ENCODE peak calls at places on chromosome 15, in seven cellular contexts. One of them, this sample, is unnamed.

GRCh38 chr15:99476413-99477222 is 89.2 kb upstream of the MEF2A start:
- DNase-seq in A549: peak
- DNase-seq in WTC11: no peak
- DNase-seq in body of pancreas: peak
- DNase-seq in fibroblast of lung: peak
- DNase-seq in GM13976: peak
- DNase-seq in Peyer's patch: peak
- DNase-seq in this sample: peak

GRCh38 chr15:77568014-77568959 is 64.4 kb downstream of the LINGO1 start:
- DNase-seq in GM13976: no peak
- DNase-seq in fibroblast of lung: no peak
- DNase-seq in body of pancreas: no peak
- DNase-seq in A549: no peak
- DNase-seq in Peyer's patch: no peak
- DNase-seq in WTC11: no peak
- DNase-seq in this sample: no peak

GRCh38 chr15:27796405-27797085 is 302.6 kb downstream of the OCA2 start:
- DNase-seq in Peyer's patch: no peak
- DNase-seq in body of pancreas: no peak
- DNase-seq in WTC11: no peak
- DNase-seq in GM13976: no peak
- DNase-seq in fibroblast of lung: no peak
- DNase-seq in A549: no peak
- DNase-seq in this sample: no peak

GRCh38 chr15:74620636-74621545 is 5.3 kb downstream of the CLK3 start:
- DNase-seq in WTC11: peak
- DNase-seq in Peyer's patch: peak
- DNase-seq in A549: peak
- DNase-seq in body of pancreas: peak
- DNase-seq in fibroblast of lung: peak
- DNase-seq in GM13976: peak
- DNase-seq in this sample: peak

GRCh38 chr15:61503383-61503969 is 274.4 kb upstream of the RORA start:
- DNase-seq in Peyer's patch: no peak
- DNase-seq in WTC11: no peak
- DNase-seq in GM13976: no peak
- DNase-seq in fibroblast of lung: no peak
- DNase-seq in A549: no peak
- DNase-seq in body of pancreas: no peak
- DNase-seq in this sample: no peak

GRCh38 chr15:78709263-78709882 is 68.4 kb upstream of the CHRNB4 start:
- DNase-seq in Peyer's patch: peak
- DNase-seq in fibroblast of lung: peak
- DNase-seq in WTC11: peak
- DNase-seq in GM13976: peak
- DNase-seq in A549: peak
- DNase-seq in body of pancreas: peak
- DNase-seq in this sample: peak

GRCh38 chr15:76730262-76730661 is 174.9 kb downstream of the SCAPER start:
- DNase-seq in Peyer's patch: no peak
- DNase-seq in A549: no peak
- DNase-seq in fibroblast of lung: no peak
- DNase-seq in body of pancreas: no peak
- DNase-seq in GM13976: no peak
- DNase-seq in WTC11: no peak
- DNase-seq in this sample: no peak

GRCh38 chr15:85756411-85757072 is 38.2 kb downstream of the KLHL25 start:
- DNase-seq in fibroblast of lung: no peak
- DNase-seq in WTC11: no peak
- DNase-seq in GM13976: no peak
- DNase-seq in body of pancreas: peak
- DNase-seq in Peyer's patch: no peak
- DNase-seq in A549: no peak
- DNase-seq in this sample: no peak

GRCh38 chr15:87365221-87365620 is 891.3 kb downstream of the NTRK3 start:
- DNase-seq in WTC11: no peak
- DNase-seq in GM13976: no peak
- DNase-seq in fibroblast of lung: peak
- DNase-seq in A549: no peak
- DNase-seq in body of pancreas: no peak
- DNase-seq in Peyer's patch: no peak
- DNase-seq in this sample: no peak

GRCh38 chr15:70605606-70606410 is 157.6 kb downstream of the UACA start:
- DNase-seq in body of pancreas: peak
- DNase-seq in fibroblast of lung: peak
- DNase-seq in WTC11: no peak
- DNase-seq in Peyer's patch: no peak
- DNase-seq in GM13976: no peak
- DNase-seq in A549: no peak
- DNase-seq in this sample: no peak

GRCh38 chr15:98120561-98120960 is 160.1 kb downstream of the ARRDC4 start:
- DNase-seq in WTC11: no peak
- DNase-seq in A549: no peak
- DNase-seq in body of pancreas: no peak
- DNase-seq in GM13976: no peak
- DNase-seq in fibroblast of lung: no peak
- DNase-seq in Peyer's patch: no peak
- DNase-seq in this sample: no peak

DNA sequence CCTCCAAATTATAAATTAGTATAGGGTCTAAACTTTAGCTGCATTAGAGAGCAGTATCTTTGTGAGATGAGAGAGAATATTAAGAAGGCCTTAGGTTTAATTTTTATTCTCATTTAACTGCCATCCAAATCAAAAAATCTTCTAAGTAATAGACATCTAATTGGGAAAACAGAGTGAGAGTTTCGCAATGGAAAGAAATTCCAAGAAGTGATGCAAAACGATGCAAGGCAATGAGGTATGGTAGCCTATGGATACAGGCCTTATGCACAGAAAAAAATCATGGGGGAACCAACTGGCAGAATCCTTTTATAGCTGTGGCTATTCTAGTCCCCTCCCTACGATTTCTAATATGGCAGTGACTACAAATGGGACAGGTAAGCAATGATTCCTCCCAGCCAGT is 225.9 kb downstream of the GREM1 start:
- DNase-seq in body of pancreas: no peak
- DNase-seq in GM13976: no peak
- DNase-seq in A549: no peak
- DNase-seq in fibroblast of lung: peak
- DNase-seq in Peyer's patch: no peak
- DNase-seq in WTC11: no peak
- DNase-seq in this sample: no peak
- TF ChIP-seq CTCF in body of pancreas: no peak
- TF ChIP-seq CTCF in GM13976: no peak
- TF ChIP-seq CTCF in A549: no peak
- TF ChIP-seq CTCF in fibroblast of lung: no peak
- TF ChIP-seq CTCF in Peyer's patch: no peak
- TF ChIP-seq CTCF in WTC11: no peak
- TF ChIP-seq CTCF in this sample: no peak

GRCh38 chr15:66785637-66786036 is 83.6 kb downstream of the SMAD6 start:
- DNase-seq in GM13976: no peak
- DNase-seq in WTC11: no peak
- DNase-seq in body of pancreas: no peak
- DNase-seq in A549: no peak
- DNase-seq in Peyer's patch: no peak
- DNase-seq in fibroblast of lung: peak
- DNase-seq in this sample: no peak

GRCh38 chr15:66788024-66788423 is 86.0 kb downstream of the SMAD6 start:
- DNase-seq in WTC11: no peak
- DNase-seq in A549: no peak
- DNase-seq in body of pancreas: no peak
- DNase-seq in GM13976: no peak
- DNase-seq in fibroblast of lung: no peak
- DNase-seq in Peyer's patch: no peak
- DNase-seq in this sample: no peak

GRCh38 chr15:66786222-66786621 is 84.2 kb downstream of the SMAD6 start:
- DNase-seq in Peyer's patch: no peak
- DNase-seq in WTC11: no peak
- DNase-seq in fibroblast of lung: no peak
- DNase-seq in body of pancreas: no peak
- DNase-seq in GM13976: no peak
- DNase-seq in A549: no peak
- DNase-seq in this sample: no peak

GRCh38 chr15:66787472-66787871 is 85.4 kb downstream of the SMAD6 start:
- DNase-seq in fibroblast of lung: no peak
- DNase-seq in GM13976: no peak
- DNase-seq in A549: no peak
- DNase-seq in WTC11: no peak
- DNase-seq in Peyer's patch: no peak
- DNase-seq in body of pancreas: no peak
- DNase-seq in this sample: no peak

GRCh38 chr15:66786708-66787471 is 84.9 kb downstream of the SMAD6 start:
- DNase-seq in A549: no peak
- DNase-seq in WTC11: no peak
- DNase-seq in body of pancreas: no peak
- DNase-seq in Peyer's patch: no peak
- DNase-seq in fibroblast of lung: no peak
- DNase-seq in GM13976: no peak
- DNase-seq in this sample: no peak
- TF ChIP-seq CTCF in A549: no peak
- TF ChIP-seq CTCF in WTC11: no peak
- TF ChIP-seq CTCF in body of pancreas: no peak
- TF ChIP-seq CTCF in Peyer's patch: no peak
- TF ChIP-seq CTCF in fibroblast of lung: no peak
- TF ChIP-seq CTCF in GM13976: no peak
- TF ChIP-seq CTCF in this sample: no peak

GRCh38 chr15:43968551-43968950 is 141.7 kb downstream of the WDR76 start:
- DNase-seq in WTC11: no peak
- DNase-seq in GM13976: no peak
- DNase-seq in body of pancreas: no peak
- DNase-seq in Peyer's patch: no peak
- DNase-seq in A549: no peak
- DNase-seq in fibroblast of lung: no peak
- DNase-seq in this sample: no peak
- TF ChIP-seq CTCF in WTC11: no peak
- TF ChIP-seq CTCF in GM13976: no peak
- TF ChIP-seq CTCF in body of pancreas: no peak
- TF ChIP-seq CTCF in Peyer's patch: no peak
- TF ChIP-seq CTCF in A549: no peak
- TF ChIP-seq CTCF in fibroblast of lung: no peak
- TF ChIP-seq CTCF in this sample: no peak

DNA sequence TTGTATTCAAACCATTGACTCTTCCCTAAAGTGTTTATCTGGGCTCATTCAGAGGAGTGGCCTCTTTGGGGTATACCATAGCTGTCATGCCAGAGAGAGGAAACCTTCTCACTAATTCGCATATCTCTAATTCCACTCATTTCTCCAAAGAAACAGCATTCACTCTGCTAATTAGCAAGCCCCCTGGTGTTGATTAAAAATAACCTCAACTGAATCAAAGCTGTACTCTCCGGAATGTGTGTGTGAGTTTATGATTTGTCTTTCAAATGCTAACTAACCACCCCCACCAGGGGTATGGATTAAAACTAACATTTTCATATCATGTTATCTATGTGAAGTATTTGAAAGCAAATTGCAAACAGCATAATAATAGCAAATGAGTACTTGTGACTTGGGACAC is 45.5 kb downstream of the PAQR5 start:
- DNase-seq in GM13976: no peak
- DNase-seq in WTC11: no peak
- DNase-seq in Peyer's patch: no peak
- DNase-seq in fibroblast of lung: no peak
- DNase-seq in A549: no peak
- DNase-seq in body of pancreas: no peak
- DNase-seq in this sample: no peak
- TF ChIP-seq CTCF in GM13976: no peak
- TF ChIP-seq CTCF in WTC11: no peak
- TF ChIP-seq CTCF in Peyer's patch: no peak
- TF ChIP-seq CTCF in fibroblast of lung: no peak
- TF ChIP-seq CTCF in A549: no peak
- TF ChIP-seq CTCF in body of pancreas: no peak
- TF ChIP-seq CTCF in this sample: no peak

GRCh38 chr15:46309914-46310313 is 675.1 kb downstream of the SQOR start:
- DNase-seq in A549: no peak
- DNase-seq in Peyer's patch: no peak
- DNase-seq in GM13976: no peak
- DNase-seq in body of pancreas: no peak
- DNase-seq in WTC11: peak
- DNase-seq in fibroblast of lung: no peak
- DNase-seq in this sample: no peak

GRCh38 chr15:46304320-46304719 is 669.5 kb downstream of the SQOR start:
- DNase-seq in Peyer's patch: no peak
- DNase-seq in GM13976: no peak
- DNase-seq in WTC11: peak
- DNase-seq in fibroblast of lung: no peak
- DNase-seq in A549: peak
- DNase-seq in body of pancreas: no peak
- DNase-seq in this sample: no peak
- TF ChIP-seq CTCF in Peyer's patch: peak
- TF ChIP-seq CTCF in GM13976: no peak
- TF ChIP-seq CTCF in WTC11: peak
- TF ChIP-seq CTCF in fibroblast of lung: no peak
- TF ChIP-seq CTCF in A549: peak
- TF ChIP-seq CTCF in body of pancreas: no peak
- TF ChIP-seq CTCF in this sample: no peak